ENCODE peak calls at places on chromosomes 6 and 20, in four cellular contexts. N is HepG2, H is HEK293T, B is K562. Z is an unnamed sample.

GRCh38 chr6:34459899-34460593 is 5.8 kb upstream of the PACSIN1 start:
- DNase-seq in H (peak), B (peak), N (peak), Z (peak)

GRCh38 chr20:47455133-47456040 is 46.3 kb upstream of the NCOA3 start:
- DNase-seq in B (no peak), N (peak), H (no peak), Z (no peak)

GRCh38 chr20:12594410-12595130 is 414.2 kb upstream of the SPTLC3 start:
- DNase-seq in N (peak), B (no peak), H (peak), Z (no peak)

GRCh38 chr20:36908603-36909002 is 32.7 kb downstream of the TLDC2 start:
- DNase-seq in H (no peak), N (no peak), B (no peak), Z (peak)

GRCh38 chr6:64904616-64905015 is 802.4 kb downstream of the EYS start:
- DNase-seq in N (no peak), B (no peak), H (no peak), Z (no peak)

GRCh38 chr6:126682440-126682839 is 342.5 kb downstream of the CENPW start:
- DNase-seq in H (no peak), B (no peak), N (no peak), Z (no peak)

GRCh38 chr6:170038717-170039116 is 252.2 kb downstream of the DLL1 start:
- DNase-seq in B (no peak), N (no peak), H (no peak), Z (no peak)

GRCh38 chr6:25094726-25095125 is 159.0 kb upstream of the RIPOR2 start:
- DNase-seq in H (no peak), B (no peak), N (no peak), Z (no peak)

GRCh38 chr6:109894181-109894580 is 83.9 kb upstream of the GPR6 start:
- DNase-seq in H (no peak), B (no peak), N (no peak), Z (peak)

GRCh38 chr6:149389509-149390297 is 10.4 kb upstream of the SUMO4 start:
- DNase-seq in B (no peak), H (no peak), N (no peak), Z (no peak)

GRCh38 chr6:164039954-164040375 is 625.4 kb downstream of the QKI start:
- DNase-seq in H (no peak), N (no peak), B (peak), Z (no peak)

GRCh38 chr20:58246346-58246745 is 17.9 kb upstream of the ANKRD60 start:
- DNase-seq in B (no peak), N (peak), H (no peak), Z (no peak)

GRCh38 chr6:81589465-81590313 is 162.8 kb downstream of the TENT5A start:
- DNase-seq in H (no peak), B (no peak), N (peak), Z (no peak)

DNA sequence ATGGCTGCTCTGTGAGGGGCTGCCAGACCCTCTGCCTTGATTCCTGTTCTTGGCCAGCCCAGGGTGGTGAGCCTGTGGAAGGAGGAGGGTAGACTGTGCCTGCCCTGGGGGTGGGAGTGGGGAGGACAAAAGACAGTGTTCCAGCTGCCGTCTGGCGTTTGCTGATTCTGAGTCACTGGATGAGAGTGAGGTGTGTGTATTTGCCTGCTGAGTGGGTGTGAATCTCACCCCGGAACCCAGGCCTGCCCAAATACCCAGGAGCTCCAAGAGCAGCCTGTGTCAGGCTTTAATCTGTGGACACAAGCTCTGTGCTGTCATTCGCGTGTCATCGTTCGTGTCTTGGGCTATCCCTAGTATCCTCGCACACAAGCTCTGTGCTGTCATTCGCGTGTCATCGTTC is 2.6 kb upstream of the LKAAEAR1 start:
- DNase-seq in H (no peak), B (no peak), N (no peak), Z (no peak)
- TF ChIP-seq FOXK2 in H (no peak), B (no peak), N (no peak), Z (no peak)

DNA sequence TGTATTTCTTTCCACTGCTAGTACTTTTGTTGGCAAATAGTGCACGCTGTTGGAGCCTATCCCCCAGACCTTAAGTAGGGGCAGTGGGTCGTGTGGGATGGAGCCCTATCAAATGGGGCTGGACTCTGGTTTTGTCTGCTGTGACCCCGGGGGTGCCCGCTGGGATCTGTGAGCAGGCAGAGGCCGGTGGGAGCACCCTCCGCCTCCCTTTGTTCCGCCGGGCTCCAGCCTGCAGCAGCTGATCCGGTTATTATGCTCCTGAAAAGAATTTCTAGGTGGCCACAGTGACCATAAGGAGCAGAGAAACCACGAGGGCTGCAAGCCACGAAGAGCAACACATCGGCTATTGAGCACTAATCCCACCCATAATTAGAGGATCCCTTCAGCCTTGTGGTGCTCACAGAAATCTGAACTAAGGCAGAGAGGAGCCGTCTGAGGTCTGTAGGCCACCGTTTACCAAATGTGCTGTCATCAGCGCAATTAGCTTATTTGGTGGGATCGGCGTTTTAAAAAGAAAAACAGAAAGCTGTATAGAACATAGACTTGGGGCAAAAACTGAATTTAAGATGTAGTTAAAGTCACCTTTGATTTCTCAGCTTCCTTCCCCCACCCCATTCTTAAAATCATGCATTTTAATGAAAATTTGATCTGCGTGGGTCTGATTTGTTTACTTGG is 598.3 kb upstream of the JAG1 start:
- DNase-seq in H (no peak), N (no peak), B (no peak), Z (no peak)
- TF ChIP-seq FOXK2 in H (no peak), N (no peak), B (no peak), Z (no peak)

GRCh38 chr6:42200035-42200434 is 5.3 kb upstream of the GUCA1B start:
- DNase-seq in B (no peak), H (no peak), N (peak), Z (no peak)
- TF ChIP-seq FOXK2 in B (no peak), H (no peak), N (no peak), Z (no peak)

GRCh38 chr6:7050911-7051779 is 56.6 kb upstream of the RREB1 start:
- DNase-seq in N (no peak), H (no peak), B (no peak), Z (no peak)

GRCh38 chr6:7052441-7052936 is 55.3 kb upstream of the RREB1 start:
- DNase-seq in B (no peak), N (no peak), H (peak), Z (no peak)

GRCh38 chr6:7050099-7050498 is 57.7 kb upstream of the RREB1 start:
- DNase-seq in B (no peak), H (no peak), N (no peak), Z (no peak)

GRCh38 chr6:7051780-7052440 is 55.9 kb upstream of the RREB1 start:
- DNase-seq in B (no peak), H (peak), N (no peak), Z (no peak)

DNA sequence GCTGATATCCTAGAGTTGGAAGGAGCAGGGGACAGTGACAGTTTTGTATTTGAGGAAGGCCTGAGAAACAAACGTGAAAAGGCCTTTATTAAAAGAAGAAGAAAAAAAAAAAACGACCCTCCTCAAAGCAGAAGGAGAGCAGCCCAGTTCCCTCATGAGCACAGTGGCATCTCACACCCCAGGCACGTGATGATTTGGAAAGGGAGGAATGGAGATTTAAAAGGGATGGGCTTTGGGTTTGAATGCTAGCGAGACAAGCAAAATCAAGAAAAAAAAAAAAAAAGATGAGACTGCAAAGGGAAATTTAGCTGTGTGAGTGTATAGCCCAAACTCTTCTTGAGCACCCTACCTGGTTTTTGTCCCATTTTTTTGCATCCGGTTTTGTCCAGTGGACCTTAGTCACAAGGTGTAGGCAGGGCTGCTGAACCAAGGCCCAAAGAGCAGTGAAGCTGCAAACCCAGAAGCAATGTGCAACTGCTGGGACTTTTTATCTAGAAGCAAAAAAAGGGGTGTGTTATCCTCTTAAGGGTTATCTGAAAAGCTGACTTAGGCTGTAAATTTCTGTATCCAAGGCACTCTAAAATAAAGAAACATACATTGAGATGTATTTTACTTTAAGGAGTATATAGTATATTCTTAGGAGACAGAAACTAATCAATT is 54.5 kb upstream of the RREB1 start:
- DNase-seq in N (no peak), H (no peak), B (no peak), Z (no peak)
- TF ChIP-seq FOXK2 in N (no peak), H (no peak), B (no peak), Z (no peak)

DNA sequence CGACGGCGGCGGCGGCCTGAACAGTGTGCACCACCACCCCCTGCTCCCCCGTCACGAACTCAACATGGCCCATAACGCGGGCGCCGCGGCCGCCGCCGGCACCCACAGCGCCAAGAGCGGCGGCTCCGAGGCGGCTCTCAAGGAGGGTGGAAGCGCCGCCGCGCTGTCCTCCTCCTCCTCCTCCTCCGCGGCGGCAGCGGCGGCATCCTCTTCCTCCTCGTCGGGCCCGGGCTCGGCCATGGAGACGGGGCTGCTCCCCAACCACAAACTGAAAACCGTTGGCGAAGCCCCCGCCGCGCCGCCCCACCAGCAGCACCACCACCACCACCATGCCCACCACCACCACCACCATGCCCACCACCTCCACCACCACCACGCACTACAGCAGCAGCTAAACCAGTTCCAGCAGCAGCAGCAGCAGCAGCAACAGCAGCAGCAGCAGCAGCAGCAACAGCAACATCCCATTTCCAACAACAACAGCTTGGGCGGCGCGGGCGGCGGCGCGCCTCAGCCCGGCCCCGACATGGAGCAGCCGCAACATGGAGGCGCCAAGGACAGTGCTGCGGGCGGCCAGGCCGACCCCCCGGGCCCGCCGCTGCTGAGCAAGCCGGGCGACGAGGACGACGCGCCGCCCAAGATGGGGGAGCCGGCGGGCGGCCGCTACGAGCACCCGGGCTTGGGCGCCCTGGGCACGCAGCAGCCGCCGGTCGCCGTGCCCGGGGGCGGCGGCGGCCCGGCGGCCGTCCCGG is 862 bp downstream of the ARID1B start:
- DNase-seq in H (peak), B (peak), N (peak), Z (no peak)
- TF ChIP-seq FOXK2 in H (no peak), B (peak), N (peak), Z (no peak)